ENCODE peak calls at places on chromosome 10, in four cellular contexts. H is activated CD8-positive, alpha-beta memory T cell treated with anti-CD3 and anti-CD28 coated beads for 1 hour; Y is hypothalamus; A is B cell. E is an unnamed sample.

GRCh38 chr10:16520900-16521299 is 779 bp downstream of the C1QL3 start:
- DNase-seq in H (no peak), Y (no peak), A (peak), E (peak)

GRCh38 chr10:48507933-48508830 is 96.7 kb downstream of the ARHGAP22 start:
- DNase-seq in H (no peak), Y (no peak), A (no peak), E (no peak)

GRCh38 chr10:98950106-98950505 is 285.5 kb downstream of the HPSE2 start:
- DNase-seq in H (no peak), Y (no peak), A (no peak), E (no peak)

GRCh38 chr10:74955796-74956195 is 129.4 kb downstream of the KAT6B start:
- DNase-seq in H (no peak), Y (no peak), A (no peak), E (no peak)

GRCh38 chr10:59971915-59972314 is 65.6 kb upstream of the CCDC6 start:
- DNase-seq in H (no peak), Y (no peak), A (no peak), E (no peak)

GRCh38 chr10:99234067-99234738 is 1.4 kb downstream of the HPSE2 start:
- DNase-seq in H (no peak), Y (no peak), A (peak), E (peak)

GRCh38 chr10:34908472-34908871 is 93.4 kb upstream of the PARD3 start:
- DNase-seq in H (no peak), Y (no peak), A (no peak), E (no peak)

GRCh38 chr10:132562177-132562915 is 24.8 kb downstream of the INPP5A start:
- DNase-seq in H (no peak), Y (no peak), A (no peak), E (no peak)

GRCh38 chr10:91944880-91945630 is 21.5 kb downstream of the BTAF1 start:
- DNase-seq in H (no peak), Y (no peak), A (no peak), E (no peak)

GRCh38 chr10:34670101-34670500 is 145.0 kb downstream of the PARD3 start:
- DNase-seq in H (no peak), Y (no peak), A (no peak), E (no peak)

GRCh38 chr10:29636178-29636577 is 1.4 kb upstream of the SVIL start:
- DNase-seq in H (no peak), Y (no peak), A (no peak), E (no peak)

GRCh38 chr10:99984201-99984600 is 25.5 kb downstream of the DNMBP start:
- DNase-seq in H (no peak), Y (no peak), A (no peak), E (no peak)

GRCh38 chr10:131662851-131663250 is 238.0 kb upstream of the PPP2R2D start:
- DNase-seq in H (no peak), Y (no peak), A (no peak), E (no peak)

GRCh38 chr10:126060232-126060935 is 164.0 kb downstream of the FANK1 start:
- DNase-seq in H (no peak), Y (no peak), A (no peak), E (no peak)

GRCh38 chr10:13395540-13395939 is 47.4 kb upstream of the SEPHS1 start:
- DNase-seq in H (no peak), Y (no peak), A (no peak), E (no peak)

GRCh38 chr10:110323503-110323902 is 18.8 kb upstream of the SMNDC1 start:
- DNase-seq in H (no peak), Y (no peak), A (no peak), E (no peak)

GRCh38 chr10:17112566-17112965 is 17.0 kb downstream of the CUBN start:
- DNase-seq in H (no peak), Y (no peak), A (no peak), E (no peak)

GRCh38 chr10:6037975-6038624 is 24.1 kb downstream of the IL2RA start:
- DNase-seq in H (no peak), Y (no peak), A (no peak), E (no peak)

GRCh38 chr10:62749104-62749683 is 55.3 kb upstream of the ADO start:
- DNase-seq in H (no peak), Y (no peak), A (no peak), E (no peak)

GRCh38 chr10:119439922-119440321 is 102.6 kb downstream of the RGS10 start:
- DNase-seq in H (no peak), Y (no peak), A (no peak), E (no peak)

GRCh38 chr10:30115391-30116253 is 56.2 kb upstream of the JCAD start:
- DNase-seq in H (no peak), Y (no peak), A (no peak), E (no peak)

GRCh38 chr10:114184276-114184675 is 5.1 kb downstream of the TDRD1 start:
- DNase-seq in H (no peak), Y (no peak), A (no peak), E (no peak)

GRCh38 chr10:110241407-110241806 is 34.0 kb downstream of the MXI1 start:
- DNase-seq in H (no peak), Y (no peak), A (no peak), E (no peak)

GRCh38 chr10:28266449-28267224 is 36.2 kb downstream of the MPP7 start:
- DNase-seq in H (no peak), Y (no peak), A (peak), E (no peak)

GRCh38 chr10:80702143-80702542 is 164.4 kb downstream of the SH2D4B start:
- DNase-seq in H (no peak), Y (no peak), A (no peak), E (no peak)

GRCh38 chr10:18542832-18543231 is 108.6 kb downstream of the NSUN6 start:
- DNase-seq in H (no peak), Y (no peak), A (no peak), E (no peak)

GRCh38 chr10:15725603-15726002 is 5.9 kb upstream of the ITGA8 start:
- DNase-seq in H (no peak), Y (no peak), A (no peak), E (no peak)

GRCh38 chr10:116554628-116555027 is 8.9 kb downstream of the PNLIP start:
- DNase-seq in H (no peak), Y (no peak), A (no peak), E (no peak)

GRCh38 chr10:37476285-37476684 is 350.9 kb downstream of the ANKRD30A start:
- DNase-seq in H (no peak), Y (no peak), A (no peak), E (no peak)

GRCh38 chr10:26417136-26417535 is 21.0 kb upstream of the APBB1IP start:
- DNase-seq in H (no peak), Y (no peak), A (no peak), E (no peak)

E was measured in GM19239.